ENCODE peak calls at places on chromosome 6, in nine cellular contexts. One of them, this sample, is unnamed.

GRCh38 chr6:41460742-41461336 is 85.3 kb upstream of the FOXP4 start:
- DNase-seq in AG04449: no peak
- DNase-seq in stomach: no peak
- DNase-seq in MM.1S: no peak
- DNase-seq in mucosa of descending colon: no peak
- DNase-seq in fibroblast of lung: peak
- DNase-seq in B cell: no peak
- DNase-seq in upper lobe of right lung: no peak
- DNase-seq in transverse colon: no peak
- DNase-seq in this sample: no peak

GRCh38 chr6:157688275-157688959 is 134.6 kb upstream of the SNX9 start:
- DNase-seq in AG04449: no peak
- DNase-seq in stomach: no peak
- DNase-seq in MM.1S: no peak
- DNase-seq in mucosa of descending colon: no peak
- DNase-seq in fibroblast of lung: no peak
- DNase-seq in B cell: no peak
- DNase-seq in upper lobe of right lung: no peak
- DNase-seq in transverse colon: no peak
- DNase-seq in this sample: no peak

GRCh38 chr6:72579865-72580264 is 42.0 kb upstream of the KCNQ5 start:
- DNase-seq in AG04449: no peak
- DNase-seq in stomach: no peak
- DNase-seq in MM.1S: no peak
- DNase-seq in mucosa of descending colon: no peak
- DNase-seq in fibroblast of lung: peak
- DNase-seq in B cell: no peak
- DNase-seq in upper lobe of right lung: no peak
- DNase-seq in transverse colon: no peak
- DNase-seq in this sample: no peak

GRCh38 chr6:145660676-145661075 is 74.6 kb downstream of the EPM2A start:
- DNase-seq in AG04449: no peak
- DNase-seq in stomach: no peak
- DNase-seq in MM.1S: no peak
- DNase-seq in mucosa of descending colon: no peak
- DNase-seq in fibroblast of lung: no peak
- DNase-seq in B cell: no peak
- DNase-seq in upper lobe of right lung: no peak
- DNase-seq in transverse colon: no peak
- DNase-seq in this sample: no peak

GRCh38 chr6:144922120-144922722 is 637.1 kb downstream of the UTRN start:
- DNase-seq in AG04449: no peak
- DNase-seq in stomach: no peak
- DNase-seq in MM.1S: no peak
- DNase-seq in mucosa of descending colon: no peak
- DNase-seq in fibroblast of lung: peak
- DNase-seq in B cell: no peak
- DNase-seq in upper lobe of right lung: no peak
- DNase-seq in transverse colon: no peak
- DNase-seq in this sample: no peak

GRCh38 chr6:79137671-79138070 is 59.6 kb upstream of the PHIP start:
- DNase-seq in AG04449: no peak
- DNase-seq in stomach: no peak
- DNase-seq in MM.1S: no peak
- DNase-seq in mucosa of descending colon: no peak
- DNase-seq in fibroblast of lung: no peak
- DNase-seq in B cell: no peak
- DNase-seq in upper lobe of right lung: no peak
- DNase-seq in transverse colon: no peak
- DNase-seq in this sample: no peak

GRCh38 chr6:134714113-134714512 is 235.8 kb downstream of the ALDH8A1 start:
- DNase-seq in AG04449: no peak
- DNase-seq in stomach: no peak
- DNase-seq in MM.1S: no peak
- DNase-seq in mucosa of descending colon: no peak
- DNase-seq in fibroblast of lung: no peak
- DNase-seq in B cell: no peak
- DNase-seq in upper lobe of right lung: no peak
- DNase-seq in transverse colon: no peak
- DNase-seq in this sample: no peak

GRCh38 chr6:99836471-99836870 is 157.6 kb downstream of the MCHR2 start:
- DNase-seq in AG04449: no peak
- DNase-seq in stomach: no peak
- DNase-seq in MM.1S: no peak
- DNase-seq in mucosa of descending colon: no peak
- DNase-seq in fibroblast of lung: no peak
- DNase-seq in B cell: no peak
- DNase-seq in upper lobe of right lung: no peak
- DNase-seq in transverse colon: no peak
- DNase-seq in this sample: no peak

GRCh38 chr6:166814386-166814785 is 142.0 kb downstream of the RNASET2 start:
- DNase-seq in AG04449: no peak
- DNase-seq in stomach: no peak
- DNase-seq in MM.1S: no peak
- DNase-seq in mucosa of descending colon: no peak
- DNase-seq in fibroblast of lung: no peak
- DNase-seq in B cell: no peak
- DNase-seq in upper lobe of right lung: no peak
- DNase-seq in transverse colon: no peak
- DNase-seq in this sample: no peak

GRCh38 chr6:102907181-102907580 is 1513.7 kb downstream of the GRIK2 start:
- DNase-seq in AG04449: no peak
- DNase-seq in stomach: no peak
- DNase-seq in MM.1S: peak
- DNase-seq in mucosa of descending colon: no peak
- DNase-seq in fibroblast of lung: no peak
- DNase-seq in B cell: no peak
- DNase-seq in upper lobe of right lung: no peak
- DNase-seq in transverse colon: no peak
- DNase-seq in this sample: no peak

GRCh38 chr6:75907444-75907843 is 158.4 kb downstream of the MYO6 start:
- DNase-seq in AG04449: no peak
- DNase-seq in stomach: no peak
- DNase-seq in MM.1S: no peak
- DNase-seq in mucosa of descending colon: no peak
- DNase-seq in fibroblast of lung: no peak
- DNase-seq in B cell: no peak
- DNase-seq in upper lobe of right lung: no peak
- DNase-seq in transverse colon: no peak
- DNase-seq in this sample: no peak

GRCh38 chr6:136510299-136510698 is 39.9 kb downstream of the MAP7 start:
- DNase-seq in AG04449: no peak
- DNase-seq in stomach: no peak
- DNase-seq in MM.1S: no peak
- DNase-seq in mucosa of descending colon: no peak
- DNase-seq in fibroblast of lung: no peak
- DNase-seq in B cell: no peak
- DNase-seq in upper lobe of right lung: no peak
- DNase-seq in transverse colon: no peak
- DNase-seq in this sample: no peak

GRCh38 chr6:13406781-13407180 is 78.4 kb upstream of the TBC1D7 start:
- DNase-seq in AG04449: no peak
- DNase-seq in stomach: no peak
- DNase-seq in MM.1S: no peak
- DNase-seq in mucosa of descending colon: no peak
- DNase-seq in fibroblast of lung: no peak
- DNase-seq in B cell: no peak
- DNase-seq in upper lobe of right lung: no peak
- DNase-seq in transverse colon: no peak
- DNase-seq in this sample: no peak

DNA sequence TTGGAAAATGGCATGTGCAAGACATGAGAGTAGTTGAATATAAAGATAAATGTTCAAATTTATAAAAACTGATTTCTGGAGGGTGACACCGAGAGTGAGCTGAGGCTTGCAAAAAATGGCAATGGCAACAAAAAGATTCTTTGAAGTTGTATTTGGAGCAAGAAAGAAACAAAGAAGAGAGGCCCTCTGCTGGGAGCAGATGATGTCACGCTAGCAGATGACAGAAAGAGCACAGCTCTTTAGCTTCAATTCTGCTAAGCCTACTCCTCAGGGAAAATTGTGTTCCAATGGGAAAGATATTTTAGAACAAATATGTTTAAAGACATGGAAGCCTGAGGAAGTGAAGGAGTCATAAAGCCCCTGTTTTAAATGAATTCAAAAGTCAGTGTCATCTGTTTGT is 125.3 kb upstream of the NOX3 start:
- DNase-seq in AG04449: no peak
- DNase-seq in stomach: no peak
- DNase-seq in MM.1S: no peak
- DNase-seq in mucosa of descending colon: no peak
- DNase-seq in fibroblast of lung: no peak
- DNase-seq in B cell: no peak
- DNase-seq in upper lobe of right lung: no peak
- DNase-seq in transverse colon: no peak
- DNase-seq in this sample: no peak
- TF ChIP-seq CTCF in AG04449: no peak
- TF ChIP-seq CTCF in stomach: no peak
- TF ChIP-seq CTCF in MM.1S: no peak
- TF ChIP-seq CTCF in mucosa of descending colon: no peak
- TF ChIP-seq CTCF in fibroblast of lung: peak
- TF ChIP-seq CTCF in B cell: no peak
- TF ChIP-seq CTCF in upper lobe of right lung: no peak
- TF ChIP-seq CTCF in transverse colon: no peak
- TF ChIP-seq CTCF in this sample: no peak

DNA sequence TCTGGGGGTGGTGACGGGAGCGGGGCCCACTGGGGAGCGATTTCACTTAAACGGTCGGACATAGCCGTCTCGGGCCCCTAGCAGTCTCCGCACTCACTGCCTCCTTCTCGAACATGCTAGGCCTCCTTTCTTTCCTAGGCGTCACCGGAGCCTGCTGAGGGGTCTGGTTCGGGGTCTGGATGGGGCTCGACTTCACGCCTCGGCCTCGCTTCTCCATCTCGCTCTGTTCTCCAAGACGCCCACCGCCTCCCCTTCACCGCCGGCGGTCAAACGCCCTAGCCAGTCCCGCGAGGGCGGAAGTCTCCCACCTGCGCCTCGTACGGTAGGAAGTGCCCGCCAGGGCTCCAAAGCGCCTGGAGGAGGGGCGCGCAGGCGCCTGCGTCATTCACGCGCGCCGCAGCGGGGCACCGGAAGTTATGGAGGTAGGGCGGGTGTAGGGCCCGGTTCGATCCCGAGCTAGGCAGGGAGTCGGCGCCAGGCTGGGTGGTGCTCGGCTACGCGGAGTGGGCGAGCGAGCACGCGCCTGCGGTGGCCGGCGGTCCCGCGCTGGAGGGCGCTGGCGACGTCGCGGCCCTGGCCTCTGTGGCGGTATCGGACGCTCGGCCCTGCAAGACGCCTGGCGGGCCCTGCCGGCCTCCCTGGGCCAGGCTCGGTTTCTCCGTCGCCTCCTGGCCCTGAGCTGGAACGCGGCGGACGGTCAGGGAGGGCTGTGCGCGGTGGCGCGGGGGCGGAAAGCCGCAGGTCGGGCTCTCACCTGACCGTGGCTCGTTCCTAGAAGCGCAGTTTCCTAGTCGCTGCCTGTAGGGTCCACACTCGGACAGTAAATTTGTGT is at the start of the genes DYNLT2 and ERMARD:
- DNase-seq in AG04449: peak
- DNase-seq in stomach: peak
- DNase-seq in MM.1S: peak
- DNase-seq in mucosa of descending colon: peak
- DNase-seq in fibroblast of lung: peak
- DNase-seq in B cell: peak
- DNase-seq in upper lobe of right lung: peak
- DNase-seq in transverse colon: peak
- DNase-seq in this sample: peak
- TF ChIP-seq CTCF in AG04449: peak
- TF ChIP-seq CTCF in stomach: peak
- TF ChIP-seq CTCF in MM.1S: no peak
- TF ChIP-seq CTCF in mucosa of descending colon: no peak
- TF ChIP-seq CTCF in fibroblast of lung: peak
- TF ChIP-seq CTCF in B cell: no peak
- TF ChIP-seq CTCF in upper lobe of right lung: no peak
- TF ChIP-seq CTCF in transverse colon: peak
- TF ChIP-seq CTCF in this sample: no peak

DNA sequence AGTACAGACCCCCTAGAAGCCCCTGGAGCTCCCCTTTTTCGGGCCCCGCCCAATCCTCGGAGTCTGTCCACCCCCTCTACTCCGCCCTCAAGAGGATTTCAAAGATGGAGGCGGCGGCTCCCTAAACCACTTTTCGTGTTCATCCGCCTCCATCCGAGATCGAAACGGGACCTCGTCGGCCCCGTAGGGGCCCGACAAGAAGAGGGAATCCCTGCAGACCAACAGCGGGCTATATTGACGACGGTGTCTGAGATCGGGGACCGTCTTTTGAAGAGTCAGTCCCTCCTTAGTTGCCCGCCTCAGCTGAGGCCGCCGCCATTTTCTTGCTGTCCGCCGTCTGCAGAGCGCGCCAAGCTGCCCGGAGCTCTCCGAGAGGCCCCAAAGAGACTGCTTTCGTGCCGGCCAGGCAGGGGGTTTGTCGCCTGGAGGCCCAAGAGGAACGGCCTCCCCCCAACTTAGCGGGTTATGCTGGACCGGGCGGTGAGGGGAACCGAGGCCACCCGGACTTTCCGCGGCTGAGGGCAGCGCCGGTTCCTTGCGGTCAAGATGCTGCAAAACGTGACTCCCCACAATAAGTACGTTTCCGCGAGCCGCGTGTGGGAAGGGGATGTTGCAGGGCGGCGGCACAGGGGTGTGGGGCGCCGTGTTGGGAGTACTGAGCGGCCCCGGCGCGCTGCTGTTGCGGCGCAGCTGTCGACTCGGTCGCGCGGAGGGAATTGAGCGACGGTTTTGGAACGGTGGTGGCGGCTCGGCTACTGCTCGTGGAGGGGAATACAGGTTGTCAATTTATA is 4.2 kb downstream of the BRD2 start:
- DNase-seq in AG04449: no peak
- DNase-seq in stomach: no peak
- DNase-seq in MM.1S: peak
- DNase-seq in mucosa of descending colon: no peak
- DNase-seq in fibroblast of lung: no peak
- DNase-seq in B cell: peak
- DNase-seq in upper lobe of right lung: peak
- DNase-seq in transverse colon: peak
- DNase-seq in this sample: peak
- TF ChIP-seq CTCF in AG04449: no peak
- TF ChIP-seq CTCF in stomach: no peak
- TF ChIP-seq CTCF in MM.1S: no peak
- TF ChIP-seq CTCF in mucosa of descending colon: no peak
- TF ChIP-seq CTCF in fibroblast of lung: no peak
- TF ChIP-seq CTCF in B cell: no peak
- TF ChIP-seq CTCF in upper lobe of right lung: no peak
- TF ChIP-seq CTCF in transverse colon: no peak
- TF ChIP-seq CTCF in this sample: no peak

DNA sequence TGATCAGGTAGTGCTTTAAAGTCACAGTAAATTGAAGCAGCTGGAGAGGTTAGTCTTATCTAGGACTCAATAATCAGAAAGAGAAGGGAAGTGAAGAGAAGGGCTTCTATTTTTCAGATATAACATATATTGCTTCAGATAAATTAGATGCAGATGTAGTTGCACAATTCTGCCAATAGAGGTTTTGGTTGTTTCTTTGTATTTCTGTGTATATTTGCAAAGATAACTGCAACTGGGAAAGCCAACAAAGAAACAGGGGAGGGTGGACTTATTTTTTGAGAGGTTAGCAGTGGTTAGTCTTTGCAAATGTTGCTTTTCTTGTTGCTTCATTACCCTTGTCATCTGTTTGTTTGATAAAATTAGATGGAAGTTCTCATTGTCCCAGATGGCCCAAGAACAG is 106.6 kb downstream of the ADGRG6 start:
- DNase-seq in AG04449: no peak
- DNase-seq in stomach: no peak
- DNase-seq in MM.1S: no peak
- DNase-seq in mucosa of descending colon: no peak
- DNase-seq in fibroblast of lung: no peak
- DNase-seq in B cell: no peak
- DNase-seq in upper lobe of right lung: no peak
- DNase-seq in transverse colon: no peak
- DNase-seq in this sample: no peak
- TF ChIP-seq CTCF in AG04449: no peak
- TF ChIP-seq CTCF in stomach: no peak
- TF ChIP-seq CTCF in MM.1S: no peak
- TF ChIP-seq CTCF in mucosa of descending colon: no peak
- TF ChIP-seq CTCF in fibroblast of lung: peak
- TF ChIP-seq CTCF in B cell: no peak
- TF ChIP-seq CTCF in upper lobe of right lung: no peak
- TF ChIP-seq CTCF in transverse colon: no peak
- TF ChIP-seq CTCF in this sample: no peak